ENCODE peak calls at places on chromosomes 11 and 22, in ten cellular contexts. U is PC-9, C is psoas muscle, S is fibroblast of pulmonary artery, W is stomach, D is HepG2, T is natural killer cell, Z is bronchial epithelial cell, X is fibroblast of lung, I is neural progenitor cell. P is an unnamed sample.

GRCh38 chr11:106514706-106515105 is 437.2 kb downstream of the AASDHPPT start:
- DNase-seq in U (no peak), C (no peak), S (no peak), W (no peak), D (no peak), T (no peak), Z (no peak), X (no peak), I (no peak), P (no peak)

GRCh38 chr11:59187587-59187986 is 15.7 kb downstream of the DTX4 start:
- DNase-seq in U (no peak), C (peak), S (peak), W (peak), D (no peak), T (no peak), Z (no peak), X (peak), I (no peak), P (no peak)

GRCh38 chr11:94583885-94584500 is 16.8 kb downstream of the PIWIL4 start:
- DNase-seq in U (no peak), C (no peak), S (peak), W (no peak), D (no peak), T (no peak), Z (peak), X (no peak), I (no peak), P (peak)

GRCh38 chr11:72061739-72062396 is 18.5 kb downstream of the NUMA1 start:
- DNase-seq in U (no peak), C (no peak), S (no peak), W (no peak), D (no peak), T (no peak), Z (no peak), X (no peak), I (no peak), P (no peak)

GRCh38 chr11:33040862-33041453 is 1.6 kb downstream of the TCP11L1 start:
- DNase-seq in U (no peak), C (no peak), S (no peak), W (no peak), D (no peak), T (no peak), Z (no peak), X (no peak), I (peak), P (no peak)

GRCh38 chr11:10267821-10268220 is 26.2 kb downstream of the SBF2 start:
- DNase-seq in U (no peak), C (no peak), S (no peak), W (no peak), D (no peak), T (no peak), Z (no peak), X (no peak), I (no peak), P (no peak)

GRCh38 chr11:8387141-8387540 is 123.5 kb upstream of the LMO1 start:
- DNase-seq in U (no peak), C (no peak), S (no peak), W (no peak), D (no peak), T (no peak), Z (peak), X (no peak), I (no peak), P (no peak)

GRCh38 chr11:65540290-65541092 is 15.6 kb downstream of the SCYL1 start:
- DNase-seq in U (peak), C (peak), S (peak), W (peak), D (no peak), T (peak), Z (peak), X (peak), I (peak), P (peak)

GRCh38 chr11:119729581-119730346 is 764 bp upstream of the NECTIN1 start:
- DNase-seq in U (peak), C (peak), S (peak), W (peak), D (no peak), T (no peak), Z (peak), X (peak), I (peak), P (no peak)

GRCh38 chr22:48099251-48099650 is 1336.8 kb downstream of the TBC1D22A start:
- DNase-seq in U (no peak), C (no peak), S (no peak), W (peak), D (no peak), T (no peak), Z (no peak), X (no peak), I (no peak), P (peak)

GRCh38 chr11:44032304-44033085 is 15.3 kb upstream of the ACCSL start:
- DNase-seq in U (no peak), C (peak), S (peak), W (no peak), D (no peak), T (no peak), Z (peak), X (peak), I (no peak), P (no peak)

GRCh38 chr11:108616549-108616948 is 23.0 kb upstream of the EXPH5 start:
- DNase-seq in U (peak), C (no peak), S (peak), W (no peak), D (peak), T (no peak), Z (peak), X (peak), I (no peak), P (no peak)

GRCh38 chr11:32006799-32007388 is 84.0 kb upstream of the RCN1 start:
- DNase-seq in U (peak), C (no peak), S (peak), W (no peak), D (peak), T (no peak), Z (peak), X (peak), I (peak), P (no peak)

GRCh38 chr11:11292839-11293238 is 60.2 kb downstream of the CSNK2A3 start:
- DNase-seq in U (no peak), C (no peak), S (no peak), W (no peak), D (no peak), T (no peak), Z (no peak), X (no peak), I (no peak), P (no peak)

GRCh38 chr11:107359701-107360100 is 97.9 kb downstream of the CWF19L2 start:
- DNase-seq in U (no peak), C (no peak), S (peak), W (no peak), D (no peak), T (no peak), Z (no peak), X (no peak), I (no peak), P (no peak)

GRCh38 chr11:94504689-94505293 is 7.5 kb upstream of the C11orf97 start:
- DNase-seq in U (no peak), C (no peak), S (peak), W (no peak), D (peak), T (no peak), Z (peak), X (peak), I (peak), P (no peak)

GRCh38 chr11:131934006-131934405 is 563.6 kb downstream of the NTM start:
- DNase-seq in U (no peak), C (no peak), S (no peak), W (no peak), D (no peak), T (no peak), Z (no peak), X (no peak), I (no peak), P (no peak)

DNA sequence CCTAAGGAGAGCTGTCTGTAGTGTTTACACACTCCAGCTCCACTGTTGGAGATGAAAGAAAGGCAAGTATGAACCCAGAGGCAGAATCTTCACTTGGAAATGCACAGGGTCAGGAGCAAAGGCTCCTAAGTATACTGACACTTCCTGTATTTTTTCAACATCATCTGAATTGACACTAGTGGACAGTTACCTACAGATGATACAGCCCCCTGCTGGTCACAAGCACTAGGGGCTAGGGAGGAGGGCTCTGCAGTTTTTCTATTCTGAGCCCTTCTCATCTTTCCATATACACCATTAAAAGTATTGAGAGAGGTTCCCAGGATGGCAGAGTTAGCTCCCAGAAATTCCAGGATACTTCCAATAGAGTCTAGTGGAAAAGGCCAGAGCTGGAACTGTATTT is 290.3 kb upstream of the API5 start:
- DNase-seq in U (no peak), C (no peak), S (no peak), W (no peak), D (peak), T (no peak), Z (no peak), X (no peak), I (peak), P (no peak)
- TF ChIP-seq CTCF in U (peak), C (no peak), S (no peak), W (no peak), D (peak), T (no peak), Z (no peak), X (no peak), I (peak), P (no peak)

GRCh38 chr11:116445108-116446047 is 327.4 kb downstream of the BUD13 start:
- DNase-seq in U (no peak), C (no peak), S (no peak), W (no peak), D (no peak), T (no peak), Z (no peak), X (no peak), I (peak), P (no peak)
- TF ChIP-seq CTCF in U (no peak), C (no peak), S (no peak), W (no peak), D (no peak), T (no peak), Z (no peak), X (no peak), I (no peak), P (no peak)

DNA sequence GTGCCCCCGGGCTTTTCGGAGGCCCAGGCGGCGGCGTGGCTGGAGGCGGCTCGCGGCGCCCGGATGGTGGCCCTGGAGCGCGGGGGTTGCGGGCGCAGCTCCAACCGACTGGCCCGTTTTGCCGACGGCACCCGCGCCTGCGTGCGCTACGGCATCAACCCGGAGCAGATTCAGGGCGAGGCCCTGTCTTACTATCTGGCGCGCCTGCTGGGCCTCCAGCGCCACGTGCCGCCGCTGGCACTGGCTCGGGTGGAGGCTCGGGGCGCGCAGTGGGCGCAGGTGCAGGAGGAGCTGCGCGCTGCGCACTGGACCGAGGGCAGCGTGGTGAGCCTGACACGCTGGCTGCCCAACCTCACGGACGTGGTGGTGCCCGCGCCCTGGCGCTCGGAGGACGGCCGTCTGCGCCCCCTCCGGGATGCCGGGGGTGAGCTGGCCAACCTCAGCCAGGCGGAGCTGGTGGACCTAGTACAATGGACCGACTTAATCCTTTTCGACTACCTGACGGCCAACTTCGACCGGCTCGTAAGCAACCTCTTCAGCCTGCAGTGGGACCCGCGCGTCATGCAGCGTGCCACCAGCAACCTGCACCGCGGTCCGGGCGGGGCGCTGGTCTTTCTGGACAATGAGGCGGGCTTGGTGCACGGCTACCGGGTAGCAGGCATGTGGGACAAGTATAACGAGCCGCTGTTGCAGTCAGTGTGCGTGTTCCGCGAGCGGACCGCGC is 932 bp downstream of the FJX1 start:
- DNase-seq in U (peak), C (peak), S (peak), W (no peak), D (no peak), T (no peak), Z (peak), X (peak), I (peak), P (no peak)
- TF ChIP-seq CTCF in U (peak), C (no peak), S (no peak), W (no peak), D (no peak), T (no peak), Z (no peak), X (no peak), I (no peak), P (peak)

DNA sequence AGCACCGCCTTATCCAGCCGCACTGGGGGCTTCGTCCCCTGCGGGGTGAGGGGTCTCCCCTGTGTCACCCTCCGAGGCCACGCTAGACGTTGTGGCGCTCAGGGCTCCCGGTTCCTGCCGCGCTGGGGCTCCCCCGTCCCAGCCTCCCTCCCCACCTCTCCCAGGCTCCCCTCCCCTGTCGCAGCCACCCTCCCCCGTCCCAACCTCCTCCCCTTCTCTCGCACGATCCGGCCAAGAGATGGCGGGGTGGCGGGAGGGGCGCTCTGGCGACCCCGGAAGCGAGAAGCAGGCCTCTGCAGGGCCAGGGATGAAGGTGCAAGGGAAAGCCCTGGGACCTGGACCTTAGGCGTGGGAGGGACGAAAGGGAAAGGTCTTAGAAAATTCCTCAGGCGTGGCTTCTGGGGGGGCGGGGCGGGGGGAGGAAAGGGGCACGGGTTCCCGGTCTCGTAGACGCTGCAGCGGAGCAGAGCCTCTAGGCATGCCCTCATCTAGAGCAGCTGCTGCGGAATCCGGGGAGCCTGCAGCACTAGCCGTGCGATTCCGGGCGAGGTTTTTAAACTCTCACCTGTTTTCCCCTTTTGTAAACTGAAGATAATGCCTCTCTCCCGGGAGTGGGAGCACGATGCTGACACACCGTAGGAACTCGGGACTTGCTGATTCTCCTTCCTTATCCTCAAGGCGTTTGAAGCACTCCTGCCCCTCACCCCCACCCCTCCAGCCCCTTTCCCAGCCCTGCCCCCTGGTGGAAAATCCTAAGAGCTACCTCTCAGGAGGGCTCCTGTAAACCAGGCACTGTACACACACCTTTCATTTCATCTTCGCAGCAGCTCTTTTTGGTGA is 14.4 kb downstream of the KCNJ5 start:
- DNase-seq in U (peak), C (peak), S (peak), W (peak), D (no peak), T (no peak), Z (peak), X (peak), I (peak), P (no peak)
- TF ChIP-seq CTCF in U (peak), C (no peak), S (peak), W (peak), D (no peak), T (no peak), Z (peak), X (peak), I (peak), P (peak)

GRCh38 chr11:34065505-34066203 is 14.1 kb downstream of the CAPRIN1 start:
- DNase-seq in U (no peak), C (no peak), S (no peak), W (no peak), D (no peak), T (no peak), Z (no peak), X (peak), I (no peak), P (no peak)
- TF ChIP-seq CTCF in U (peak), C (peak), S (no peak), W (no peak), D (no peak), T (peak), Z (no peak), X (no peak), I (peak), P (no peak)

GRCh38 chr11:35009191-35009940 is 92.9 kb downstream of the PDHX start:
- DNase-seq in U (peak), C (no peak), S (peak), W (no peak), D (peak), T (no peak), Z (peak), X (peak), I (no peak), P (no peak)
- TF ChIP-seq CTCF in U (no peak), C (no peak), S (no peak), W (no peak), D (no peak), T (no peak), Z (peak), X (no peak), I (no peak), P (no peak)

DNA sequence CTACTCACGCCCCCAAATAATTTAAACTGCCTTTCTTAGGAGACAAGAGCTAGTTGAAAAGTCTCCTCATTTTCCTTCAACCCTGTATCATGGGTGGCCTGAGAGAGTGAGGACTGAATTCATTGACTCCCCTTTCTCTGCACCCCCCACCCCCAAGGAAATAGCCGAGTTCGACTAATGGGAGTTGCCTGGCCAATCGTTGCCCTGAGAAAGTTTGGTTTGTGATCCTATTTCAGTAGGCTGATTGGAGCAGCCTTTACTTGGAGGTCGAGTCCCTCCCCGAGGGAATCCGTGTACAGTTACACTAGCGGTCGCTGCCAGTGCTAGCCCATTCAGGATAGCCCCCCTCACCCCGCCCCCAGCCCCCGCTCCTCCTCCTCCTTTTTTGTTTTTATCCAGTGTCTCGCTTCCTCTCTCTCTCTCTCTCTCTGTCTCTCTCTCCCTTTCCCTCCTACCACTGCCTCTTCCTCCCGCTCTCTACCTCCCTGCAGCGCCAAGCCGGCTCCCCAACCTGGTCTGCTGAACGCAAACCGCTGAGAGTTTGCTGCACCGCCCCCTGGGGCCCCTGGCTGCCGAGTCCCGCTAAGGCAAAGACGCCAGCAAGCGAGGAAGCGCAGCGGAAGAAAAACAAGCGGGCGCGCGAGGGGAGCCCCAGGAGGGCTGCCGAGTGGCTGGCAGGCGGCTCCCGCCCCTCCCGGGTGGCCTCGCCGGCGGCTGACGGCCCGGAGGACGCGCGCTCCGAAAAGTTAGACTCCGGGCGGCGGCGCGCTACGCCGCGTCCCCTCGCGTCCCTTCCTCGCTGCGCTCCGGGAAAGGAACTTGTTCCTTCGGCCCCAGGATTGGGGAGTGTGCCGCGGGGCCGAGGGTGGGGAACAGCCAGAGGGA is at the start of gene GRAMD1B:
- DNase-seq in U (peak), C (peak), S (peak), W (peak), D (no peak), T (peak), Z (peak), X (peak), I (peak), P (peak)
- TF ChIP-seq CTCF in U (no peak), C (no peak), S (peak), W (no peak), D (no peak), T (no peak), Z (peak), X (peak), I (peak), P (no peak)

GRCh38 chr11:21514298-21514697 is 678.6 kb upstream of the ANO5 start:
- DNase-seq in U (peak), C (no peak), S (no peak), W (no peak), D (peak), T (no peak), Z (peak), X (no peak), I (peak), P (no peak)

GRCh38 chr11:21511835-21512440 is 680.9 kb upstream of the ANO5 start:
- DNase-seq in U (peak), C (peak), S (peak), W (peak), D (peak), T (no peak), Z (peak), X (no peak), I (peak), P (peak)
- TF ChIP-seq CTCF in U (peak), C (peak), S (peak), W (peak), D (peak), T (peak), Z (peak), X (peak), I (peak), P (peak)

GRCh38 chr22:24107668-24108067 is 73.6 kb upstream of the SUSD2 start:
- DNase-seq in U (no peak), C (peak), S (peak), W (peak), D (no peak), T (no peak), Z (peak), X (peak), I (no peak), P (no peak)
- TF ChIP-seq CTCF in U (no peak), C (peak), S (peak), W (no peak), D (no peak), T (no peak), Z (no peak), X (peak), I (no peak), P (no peak)